ENCODE peak calls at places on chromosomes 13 and 19, in nine cellular contexts. M, X, Z, Y, V, K, O, F and P are unnamed samples.

GRCh38 chr13:44191504-44192171 is 182.0 kb upstream of the SERP2 start:
- DNase-seq in X (peak; percentile 59), Y (peak; percentile 40), Z (peak; percentile 42), M (peak; percentile 90), F (no peak), K (peak; percentile 41), V (peak; percentile 69), O (no peak), P (peak; percentile 71)

GRCh38 chr19:416416-416815 is 7.5 kb upstream of the C2CD4C start:
- DNase-seq in F (no peak), K (no peak), X (no peak), M (no peak), O (peak; percentile 32), Y (no peak), V (no peak), Z (no peak), P (no peak)

GRCh38 chr13:97333983-97334382 is 100.0 kb upstream of the RAP2A start:
- DNase-seq in M (peak; percentile 14), Z (no peak), O (no peak), Y (no peak), X (no peak), K (no peak), V (no peak), F (no peak), P (no peak)

GRCh38 chr13:27455331-27455855 is 5.0 kb upstream of the MTIF3 start:
- DNase-seq in O (no peak), V (no peak), X (no peak), K (no peak), Z (no peak), Y (peak; percentile 62), M (peak; percentile 16), F (no peak), P (no peak)

GRCh38 chr13:46964789-46965527 is 68.1 kb upstream of the HTR2A start:
- DNase-seq in V (no peak), Z (no peak), K (peak; percentile 48), X (no peak), F (no peak), O (no peak), M (peak; percentile 90), Y (no peak), P (no peak)

GRCh38 chr13:86080340-86080995 is 281.2 kb upstream of the SLITRK6 start:
- DNase-seq in Z (no peak), K (peak; percentile 48), M (no peak), Y (no peak), F (no peak), O (no peak), X (no peak), V (no peak), P (no peak)

GRCh38 chr19:43773725-43774102 is 7.1 kb downstream of the KCNN4 start:
- DNase-seq in M (no peak), K (no peak), V (no peak), X (no peak), Y (no peak), F (no peak), Z (no peak), O (no peak), P (no peak)

GRCh38 chr19:31350693-31351211 is 1.5 kb upstream of the TSHZ3 start:
- DNase-seq in K (peak; percentile 22), F (no peak), X (no peak), V (no peak), O (peak; percentile 59), Z (peak; percentile 69), M (peak; percentile 87), Y (peak; percentile 9), P (peak; percentile 65)

GRCh38 chr13:89066868-89067466 is 1395.8 kb downstream of the SLITRK5 start:
- DNase-seq in Y (peak; percentile 1), V (no peak), F (no peak), Z (no peak), O (no peak), M (peak; percentile 46), K (peak; percentile 68), X (peak; percentile 40), P (peak; percentile 54)

GRCh38 chr13:98476538-98476966 is 100.4 kb downstream of the STK24 start:
- DNase-seq in O (peak; percentile 71), F (no peak), X (no peak), M (peak; percentile 95), Y (peak; percentile 96), K (peak; percentile 82), V (peak; percentile 97), Z (peak; percentile 58), P (no peak)

GRCh38 chr13:27053235-27053884 is 118.3 kb downstream of the USP12 start:
- DNase-seq in O (no peak), Y (no peak), V (no peak), K (no peak), M (peak; percentile 14), Z (no peak), X (no peak), F (no peak), P (no peak)

GRCh38 chr13:79070343-79070974 is 335.6 kb downstream of the RBM26 start:
- DNase-seq in X (no peak), M (no peak), K (no peak), Y (no peak), O (no peak), V (no peak), F (no peak), Z (no peak), P (no peak)
- H3K4me3 ChIP-seq in X (no peak overlapping the region), M (no peak overlapping the region), K (no peak overlapping the region), Y (no peak overlapping the region), O (no peak overlapping the region), V (no peak overlapping the region), F (no peak overlapping the region), Z (no peak overlapping the region), P (no peak overlapping the region)

DNA sequence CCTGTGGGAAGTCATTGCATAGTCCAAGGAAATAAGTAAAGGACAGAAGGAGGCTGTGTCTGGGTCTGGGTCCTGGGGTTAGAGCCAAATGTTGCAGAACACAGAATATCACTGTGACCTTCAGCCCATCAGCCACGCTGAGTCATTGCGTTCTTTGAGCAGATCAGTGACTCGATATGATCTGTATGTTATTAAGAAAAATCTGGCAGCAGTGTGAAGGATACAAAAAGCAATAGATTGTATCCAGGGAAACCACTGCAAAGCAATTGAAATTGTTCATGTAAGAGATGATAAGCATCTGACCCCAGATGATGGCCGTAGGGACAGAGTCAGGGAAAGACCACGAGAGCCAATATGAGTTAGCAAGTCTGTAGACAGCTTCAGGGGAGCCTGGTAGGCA is 1575.1 kb upstream of the SLC10A2 start:
- DNase-seq in F (no peak), K (peak; percentile 29), Z (no peak), V (no peak), X (no peak), O (no peak), Y (no peak), M (no peak), P (peak; percentile 21)
- H3K9me3 ChIP-seq in F (no peaks in the 10 kb centered on the region), K (no peaks in the 10 kb centered on the region), Z (no peaks in the 10 kb centered on the region), V (no peaks in the 10 kb centered on the region), X (no peaks in the 10 kb centered on the region), O (no peaks in the 10 kb centered on the region), Y (no peaks in the 10 kb centered on the region), M (no peaks in the 10 kb centered on the region), P (no peaks in the 10 kb centered on the region)

GRCh38 chr13:94711561-94712286 is 621 bp downstream of the SOX21 start:
- DNase-seq in F (no peak), Z (no peak), Y (peak; percentile 40), M (peak; percentile 39), O (no peak), V (peak; percentile 24), X (no peak), K (peak; percentile 27), P (peak; percentile 46)
- H3K4me3 ChIP-seq in F (no peak overlapping the region), Z (no peak overlapping the region), Y (no peak overlapping the region), M (peak overlapping the region; percentile 10), O (peak overlapping the region; percentile 46), V (no peak overlapping the region), X (peak overlapping the region; percentile 79), K (peak overlapping the region; percentile 98), P (peak overlapping the region; percentile 15)

DNA sequence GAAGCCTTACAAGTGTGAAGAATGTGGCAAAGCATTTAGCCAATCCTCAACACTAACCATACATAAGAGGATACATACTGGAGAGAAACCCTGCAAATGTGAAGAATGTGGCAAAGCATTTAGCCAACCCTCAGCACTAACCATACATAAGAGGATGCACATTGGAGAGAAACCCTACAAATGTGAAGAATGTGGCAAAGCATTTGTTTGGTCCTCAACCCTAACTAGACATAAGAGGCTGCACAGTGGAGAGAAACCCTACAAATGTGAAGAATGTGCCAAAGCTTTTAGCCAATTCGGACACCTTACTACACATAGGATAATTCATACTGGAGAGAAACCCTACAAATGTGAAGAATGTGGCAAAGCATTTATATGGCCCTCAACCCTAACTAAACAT is 18.2 kb downstream of the ZNF726 start:
- DNase-seq in Z (no peak), F (no peak), M (no peak), K (no peak), X (no peak), Y (no peak), O (no peak), V (no peak), P (no peak)
- H3K9me3 ChIP-seq in Z (no peaks in the 10 kb centered on the region), F (no peaks in the 10 kb centered on the region), M (peaks cover 7% of the 10 kb centered on the region), K (peaks cover 51% of the 10 kb centered on the region), X (peaks cover 13% of the 10 kb centered on the region), Y (peaks cover 52% of the 10 kb centered on the region), O (peaks cover 53% of the 10 kb centered on the region), V (peaks cover 15% of the 10 kb centered on the region), P (peaks cover 5% of the 10 kb centered on the region)